ENCODE peak calls at places on chromosomes 6 and 20, in nine cellular contexts. K is CD8-positive, alpha-beta T cell; L is cardiac fibroblast; C is heart right ventricle; V is fibroblast of pulmonary artery; F is K562; Z is GM12865; R is AG10803; N is ovary. H is an unnamed sample.
A peak's percentile ranks its signal among the peaks of the same experiment; 100 is the strongest.

GRCh38 chr20:62651285-62652021 is 9.2 kb downstream of the SLCO4A1 start:
- DNase-seq in K (peak; percentile 84), L (peak; percentile 61), C (peak; percentile 59), V (peak; percentile 50), F (peak; percentile 40), Z (peak; percentile 96), R (peak; percentile 12), N (peak; percentile 74), H (peak; percentile 41)

GRCh38 chr20:15708984-15709598 is 864.2 kb downstream of the KIF16B start:
- DNase-seq in K (peak; percentile 8), L (peak; percentile 16), C (peak; percentile 49), V (peak; percentile 21), F (peak; percentile 29), Z (peak; percentile 67), R (no peak), N (no peak), H (peak; percentile 15)

GRCh38 chr6:114389111-114389510 is 46.3 kb upstream of the HS3ST5 start:
- DNase-seq in K (no peak), L (no peak), C (no peak), V (no peak), F (no peak), Z (no peak), R (no peak), N (no peak), H (no peak)

GRCh38 chr6:77036400-77036799 is 426.9 kb downstream of the HTR1B start:
- DNase-seq in K (no peak), L (no peak), C (no peak), V (peak; percentile 16), F (no peak), Z (no peak), R (no peak), N (no peak), H (peak; percentile 32)

GRCh38 chr6:27592107-27592480 is 119.2 kb upstream of the ZNF184 start:
- DNase-seq in K (no peak), L (no peak), C (no peak), V (peak; percentile 18), F (peak; percentile 46), Z (peak; percentile 43), R (no peak), N (no peak), H (peak; percentile 22)

GRCh38 chr20:32135983-32136515 is 26.5 kb downstream of the TM9SF4 start:
- DNase-seq in K (no peak), L (no peak), C (no peak), V (no peak), F (no peak), Z (no peak), R (no peak), N (no peak), H (no peak)

GRCh38 chr6:36556281-36556680 is 9.0 kb upstream of the STK38 start:
- DNase-seq in K (no peak), L (no peak), C (no peak), V (no peak), F (no peak), Z (no peak), R (no peak), N (no peak), H (no peak)

GRCh38 chr6:10617008-10617696 is 77.3 kb downstream of the C6orf52 start:
- DNase-seq in K (no peak), L (no peak), C (peak; percentile 49), V (no peak), F (no peak), Z (no peak), R (no peak), N (no peak), H (no peak)

GRCh38 chr6:54980511-54981275 is 134.1 kb downstream of the FAM83B start:
- DNase-seq in K (no peak), L (peak; percentile 43), C (no peak), V (no peak), F (no peak), Z (no peak), R (peak; percentile 99), N (no peak), H (peak; percentile 47)

GRCh38 chr6:132300323-132300949 is 100.8 kb downstream of the MOXD1 start:
- DNase-seq in K (no peak), L (peak; percentile 78), C (no peak), V (peak; percentile 80), F (peak; percentile 24), Z (peak; percentile 67), R (peak; percentile 68), N (no peak), H (peak; percentile 85)

GRCh38 chr6:157845493-157846259 is 22.6 kb downstream of the SNX9 start:
- DNase-seq in K (no peak), L (no peak), C (no peak), V (no peak), F (no peak), Z (no peak), R (no peak), N (no peak), H (no peak)

GRCh38 chr6:7685276-7685675 is 40.6 kb upstream of the BMP6 start:
- DNase-seq in K (no peak), L (no peak), C (no peak), V (no peak), F (no peak), Z (no peak), R (no peak), N (no peak), H (no peak)

GRCh38 chr6:105072799-105073199 is 107.0 kb downstream of the POPDC3 start:
- DNase-seq in K (no peak), L (no peak), C (no peak), V (peak; percentile 35), F (no peak), Z (no peak), R (peak; percentile 17), N (no peak), H (peak; percentile 67)

GRCh38 chr20:49478754-49479689 is 3.4 kb downstream of the KCNB1 start:
- DNase-seq in K (no peak), L (no peak), C (no peak), V (no peak), F (no peak), Z (no peak), R (no peak), N (no peak), H (no peak)

GRCh38 chr20:32282461-32282860 is 5.0 kb downstream of the KIF3B start:
- DNase-seq in K (no peak), L (no peak), C (peak; percentile 45), V (no peak), F (no peak), Z (no peak), R (no peak), N (no peak), H (no peak)

GRCh38 chr6:16168858-16169257 is 40.0 kb downstream of the MYLIP start:
- DNase-seq in K (no peak), L (peak; percentile 64), C (no peak), V (peak; percentile 65), F (peak; percentile 38), Z (peak; percentile 66), R (peak; percentile 33), N (no peak), H (peak; percentile 77)

GRCh38 chr6:16179063-16179462 is 50.2 kb downstream of the MYLIP start:
- DNase-seq in K (no peak), L (no peak), C (no peak), V (no peak), F (no peak), Z (no peak), R (no peak), N (no peak), H (no peak)

GRCh38 chr6:16179970-16180431 is 51.1 kb downstream of the MYLIP start:
- DNase-seq in K (peak; percentile 28), L (no peak), C (no peak), V (no peak), F (no peak), Z (peak; percentile 28), R (no peak), N (no peak), H (no peak)

GRCh38 chr6:16174368-16175078 is 45.6 kb downstream of the MYLIP start:
- DNase-seq in K (no peak), L (no peak), C (no peak), V (no peak), F (no peak), Z (no peak), R (no peak), N (no peak), H (no peak)
- H3K4me3 ChIP-seq in K (no peak overlapping the region), L (no peak overlapping the region), C (no peak overlapping the region), V (no peak overlapping the region), F (no peak overlapping the region), Z (no peak overlapping the region), R (no peak overlapping the region), N (no peak overlapping the region), H (no peak overlapping the region)

DNA sequence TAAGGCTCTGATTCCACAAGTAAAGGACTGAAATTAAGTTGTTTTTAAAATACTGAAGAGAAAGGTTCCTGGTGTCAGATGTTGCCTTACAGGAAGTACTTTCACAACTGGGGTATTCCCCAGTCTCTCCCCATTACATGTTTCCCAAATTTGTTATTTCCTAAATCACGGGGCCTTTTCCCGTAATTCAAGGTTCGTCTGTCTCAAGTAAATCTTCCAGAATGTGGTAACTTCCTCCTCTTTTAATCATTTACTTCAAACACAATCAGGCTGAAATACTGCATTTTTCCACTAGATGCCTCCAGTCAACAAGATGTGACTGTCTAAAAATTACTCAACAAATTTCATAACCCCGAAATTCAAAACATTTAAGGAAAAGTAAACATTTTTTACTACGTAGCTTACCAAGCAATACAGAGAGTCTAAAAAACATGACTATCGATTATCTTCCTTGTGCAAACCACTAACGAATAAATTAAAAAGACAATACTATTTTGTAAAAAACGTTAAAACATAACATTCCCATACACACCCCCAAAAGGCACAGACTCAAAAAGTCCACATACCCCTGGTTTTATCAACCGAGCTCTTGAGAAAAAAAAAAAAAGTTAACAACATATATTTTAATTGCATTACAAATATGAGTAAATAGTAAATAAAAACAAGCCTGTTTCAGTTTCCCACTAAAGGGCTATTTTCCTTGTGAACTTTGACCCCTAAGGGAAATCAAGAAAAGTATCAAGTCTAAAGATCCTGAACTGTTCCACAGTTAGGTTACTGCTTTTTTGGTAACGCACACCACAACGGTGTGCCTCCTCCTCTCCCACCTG is 1.7 kb downstream of the SOD2 start:
- DNase-seq in K (no peak), L (peak; percentile 97), C (no peak), V (peak; percentile 98), F (peak; percentile 56), Z (peak; percentile 67), R (peak; percentile 90), N (no peak), H (peak; percentile 96)
- TF ChIP-seq CTCF in K (peak; percentile 90), L (peak; percentile 69), C (peak; percentile 46), V (peak; percentile 72), F (peak; percentile 59), Z (peak; percentile 65), R (peak; percentile 91), N (peak; percentile 85), H (peak; percentile 65)

GRCh38 chr6:30886897-30887255 is 2.6 kb downstream of the DDR1 start:
- DNase-seq in K (no peak), L (no peak), C (no peak), V (no peak), F (no peak), Z (no peak), R (no peak), N (no peak), H (no peak)
- H3K4me3 ChIP-seq in K (no peak overlapping the region), L (peak overlapping the region; percentile 72), C (no peak overlapping the region), V (no peak overlapping the region), F (no peak overlapping the region), Z (no peak overlapping the region), R (no peak overlapping the region), N (no peak overlapping the region), H (peak overlapping the region; percentile 4)

DNA sequence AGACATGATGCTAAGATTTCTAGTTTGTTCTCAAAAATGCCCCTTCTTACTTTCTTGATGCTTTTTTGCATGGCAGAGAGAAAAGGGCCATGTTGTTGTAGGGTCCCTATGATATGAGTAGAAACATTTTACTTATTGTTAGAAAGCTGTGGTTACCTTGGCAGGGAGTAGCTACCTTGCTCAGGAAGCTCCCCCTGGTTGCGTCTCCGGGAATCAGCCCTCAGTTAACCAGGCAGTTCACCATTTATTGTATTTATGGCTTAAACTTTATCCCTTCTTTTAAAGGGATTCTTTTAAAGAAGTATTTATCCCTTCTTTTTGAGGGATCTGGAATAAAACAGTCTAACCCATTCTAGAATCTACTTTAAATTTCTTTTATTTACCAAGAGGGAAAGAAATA is 113.9 kb upstream of the PROKR2 start:
- DNase-seq in K (no peak), L (no peak), C (no peak), V (no peak), F (no peak), Z (no peak), R (no peak), N (no peak), H (no peak)
- TF ChIP-seq CTCF in K (no peak), L (peak; percentile 18), C (no peak), V (no peak), F (no peak), Z (no peak), R (no peak), N (no peak), H (peak; percentile 15)

H was measured in choroid plexus epithelial cell.